ENCODE peak calls at places on chromosome 5, in five cellular contexts. One of them, this sample, is unnamed.

GRCh38 chr5:158590936-158591863 is 508.5 kb downstream of the EBF1 start:
- DNase-seq in left ventricle myocardium inferior: no peak
- DNase-seq in adipocyte: peak; percentile 74
- DNase-seq in cardiac fibroblast: peak; percentile 48
- DNase-seq in aorta: no peak
- DNase-seq in this sample: peak; percentile 49

GRCh38 chr5:20538341-20538740 is 550.3 kb upstream of the CDH18 start:
- DNase-seq in left ventricle myocardium inferior: no peak
- DNase-seq in adipocyte: no peak
- DNase-seq in cardiac fibroblast: no peak
- DNase-seq in aorta: no peak
- DNase-seq in this sample: no peak

GRCh38 chr5:179234563-179235135 is 110.6 kb downstream of the ADAMTS2 start:
- DNase-seq in left ventricle myocardium inferior: no peak
- DNase-seq in adipocyte: no peak
- DNase-seq in cardiac fibroblast: no peak
- DNase-seq in aorta: peak; percentile 54
- DNase-seq in this sample: no peak

GRCh38 chr5:116303340-116303739 is 218.5 kb downstream of the COMMD10 start:
- DNase-seq in left ventricle myocardium inferior: no peak
- DNase-seq in adipocyte: no peak
- DNase-seq in cardiac fibroblast: no peak
- DNase-seq in aorta: no peak
- DNase-seq in this sample: no peak

GRCh38 chr5:573976-574375 is 38.2 kb upstream of the CEP72 start:
- DNase-seq in left ventricle myocardium inferior: no peak
- DNase-seq in adipocyte: no peak
- DNase-seq in cardiac fibroblast: no peak
- DNase-seq in aorta: no peak
- DNase-seq in this sample: no peak

GRCh38 chr5:1538276-1538675 is 14.5 kb upstream of the LPCAT1 start:
- DNase-seq in left ventricle myocardium inferior: no peak
- DNase-seq in adipocyte: no peak
- DNase-seq in cardiac fibroblast: no peak
- DNase-seq in aorta: peak; percentile 59
- DNase-seq in this sample: no peak

GRCh38 chr5:39631948-39632347 is 207.2 kb upstream of the DAB2 start:
- DNase-seq in left ventricle myocardium inferior: no peak
- DNase-seq in adipocyte: peak; percentile 54
- DNase-seq in cardiac fibroblast: no peak
- DNase-seq in aorta: no peak
- DNase-seq in this sample: peak; percentile 41

GRCh38 chr5:112885001-112885400 is 23.9 kb downstream of the SRP19 start:
- DNase-seq in left ventricle myocardium inferior: peak; percentile 20
- DNase-seq in adipocyte: no peak
- DNase-seq in cardiac fibroblast: no peak
- DNase-seq in aorta: no peak
- DNase-seq in this sample: no peak

GRCh38 chr5:133483406-133484090 is 128.8 kb downstream of the FSTL4 start:
- DNase-seq in left ventricle myocardium inferior: peak; percentile 29
- DNase-seq in adipocyte: no peak
- DNase-seq in cardiac fibroblast: no peak
- DNase-seq in aorta: no peak
- DNase-seq in this sample: no peak

GRCh38 chr5:111735829-111736228 is 21.2 kb downstream of the NREP start:
- DNase-seq in left ventricle myocardium inferior: peak; percentile 39
- DNase-seq in adipocyte: peak; percentile 92
- DNase-seq in cardiac fibroblast: peak; percentile 96
- DNase-seq in aorta: no peak
- DNase-seq in this sample: peak; percentile 87

GRCh38 chr5:175464414-175465233 is 13.7 kb upstream of the SFXN1 start:
- DNase-seq in left ventricle myocardium inferior: no peak
- DNase-seq in adipocyte: peak; percentile 64
- DNase-seq in cardiac fibroblast: peak; percentile 55
- DNase-seq in aorta: no peak
- DNase-seq in this sample: no peak

GRCh38 chr5:94776167-94776566 is 157.7 kb downstream of the SLF1 start:
- DNase-seq in left ventricle myocardium inferior: no peak
- DNase-seq in adipocyte: peak; percentile 61
- DNase-seq in cardiac fibroblast: peak; percentile 10
- DNase-seq in aorta: no peak
- DNase-seq in this sample: peak; percentile 47

GRCh38 chr5:31237159-31237558 is 43.7 kb downstream of the CDH6 start:
- DNase-seq in left ventricle myocardium inferior: no peak
- DNase-seq in adipocyte: no peak
- DNase-seq in cardiac fibroblast: peak; percentile 26
- DNase-seq in aorta: no peak
- DNase-seq in this sample: peak; percentile 36

GRCh38 chr5:146620663-146621051 is 104.7 kb upstream of the GPR151 start:
- DNase-seq in left ventricle myocardium inferior: no peak
- DNase-seq in adipocyte: no peak
- DNase-seq in cardiac fibroblast: no peak
- DNase-seq in aorta: no peak
- DNase-seq in this sample: no peak

GRCh38 chr5:150196514-150196913 is 6.7 kb downstream of the SLC6A7 start:
- DNase-seq in left ventricle myocardium inferior: no peak
- DNase-seq in adipocyte: no peak
- DNase-seq in cardiac fibroblast: no peak
- DNase-seq in aorta: no peak
- DNase-seq in this sample: no peak

GRCh38 chr5:151340004-151340403 is 7.4 kb downstream of the SLC36A2 start:
- DNase-seq in left ventricle myocardium inferior: no peak
- DNase-seq in adipocyte: no peak
- DNase-seq in cardiac fibroblast: no peak
- DNase-seq in aorta: no peak
- DNase-seq in this sample: no peak

GRCh38 chr5:109454726-109455505 is 45.1 kb upstream of the PJA2 start:
- DNase-seq in left ventricle myocardium inferior: no peak
- DNase-seq in adipocyte: peak; percentile 27
- DNase-seq in cardiac fibroblast: peak; percentile 73
- DNase-seq in aorta: no peak
- DNase-seq in this sample: peak; percentile 82

GRCh38 chr5:176902102-176902814 is 3.1 kb upstream of the HK3 start:
- DNase-seq in left ventricle myocardium inferior: no peak
- DNase-seq in adipocyte: no peak
- DNase-seq in cardiac fibroblast: no peak
- DNase-seq in aorta: no peak
- DNase-seq in this sample: no peak

GRCh38 chr5:61167382-61167781 is 5.1 kb upstream of the SMIM15 start:
- DNase-seq in left ventricle myocardium inferior: no peak
- DNase-seq in adipocyte: peak; percentile 58
- DNase-seq in cardiac fibroblast: peak; percentile 71
- DNase-seq in aorta: no peak
- DNase-seq in this sample: peak; percentile 55

GRCh38 chr5:2746642-2747041 is 4.8 kb downstream of the IRX2 start:
- DNase-seq in left ventricle myocardium inferior: no peak
- DNase-seq in adipocyte: no peak
- DNase-seq in cardiac fibroblast: no peak
- DNase-seq in aorta: no peak
- DNase-seq in this sample: peak; percentile 77

GRCh38 chr5:60210810-60211209 is 317.3 kb upstream of the PDE4D start:
- DNase-seq in left ventricle myocardium inferior: no peak
- DNase-seq in adipocyte: no peak
- DNase-seq in cardiac fibroblast: no peak
- DNase-seq in aorta: no peak
- DNase-seq in this sample: no peak

GRCh38 chr5:169094586-169095409 is 206.1 kb downstream of the SLIT3 start:
- DNase-seq in left ventricle myocardium inferior: no peak
- DNase-seq in adipocyte: peak; percentile 59
- DNase-seq in cardiac fibroblast: peak; percentile 18
- DNase-seq in aorta: no peak
- DNase-seq in this sample: peak; percentile 90

GRCh38 chr5:88049737-88050136 is 218.9 kb downstream of the TMEM161B start:
- DNase-seq in left ventricle myocardium inferior: no peak
- DNase-seq in adipocyte: no peak
- DNase-seq in cardiac fibroblast: no peak
- DNase-seq in aorta: no peak
- DNase-seq in this sample: no peak

GRCh38 chr5:150036513-150036912 is 36.0 kb downstream of the HMGXB3 start:
- DNase-seq in left ventricle myocardium inferior: peak; percentile 35
- DNase-seq in adipocyte: peak; percentile 94
- DNase-seq in cardiac fibroblast: peak; percentile 98
- DNase-seq in aorta: no peak
- DNase-seq in this sample: peak; percentile 96

GRCh38 chr5:126385509-126385908 is 37.7 kb upstream of the GRAMD2B start:
- DNase-seq in left ventricle myocardium inferior: no peak
- DNase-seq in adipocyte: no peak
- DNase-seq in cardiac fibroblast: peak; percentile 39
- DNase-seq in aorta: no peak
- DNase-seq in this sample: peak; percentile 19

GRCh38 chr5:111635946-111636315 is 121.1 kb downstream of the NREP start:
- DNase-seq in left ventricle myocardium inferior: no peak
- DNase-seq in adipocyte: peak; percentile 91
- DNase-seq in cardiac fibroblast: peak; percentile 31
- DNase-seq in aorta: no peak
- DNase-seq in this sample: peak; percentile 85

DNA sequence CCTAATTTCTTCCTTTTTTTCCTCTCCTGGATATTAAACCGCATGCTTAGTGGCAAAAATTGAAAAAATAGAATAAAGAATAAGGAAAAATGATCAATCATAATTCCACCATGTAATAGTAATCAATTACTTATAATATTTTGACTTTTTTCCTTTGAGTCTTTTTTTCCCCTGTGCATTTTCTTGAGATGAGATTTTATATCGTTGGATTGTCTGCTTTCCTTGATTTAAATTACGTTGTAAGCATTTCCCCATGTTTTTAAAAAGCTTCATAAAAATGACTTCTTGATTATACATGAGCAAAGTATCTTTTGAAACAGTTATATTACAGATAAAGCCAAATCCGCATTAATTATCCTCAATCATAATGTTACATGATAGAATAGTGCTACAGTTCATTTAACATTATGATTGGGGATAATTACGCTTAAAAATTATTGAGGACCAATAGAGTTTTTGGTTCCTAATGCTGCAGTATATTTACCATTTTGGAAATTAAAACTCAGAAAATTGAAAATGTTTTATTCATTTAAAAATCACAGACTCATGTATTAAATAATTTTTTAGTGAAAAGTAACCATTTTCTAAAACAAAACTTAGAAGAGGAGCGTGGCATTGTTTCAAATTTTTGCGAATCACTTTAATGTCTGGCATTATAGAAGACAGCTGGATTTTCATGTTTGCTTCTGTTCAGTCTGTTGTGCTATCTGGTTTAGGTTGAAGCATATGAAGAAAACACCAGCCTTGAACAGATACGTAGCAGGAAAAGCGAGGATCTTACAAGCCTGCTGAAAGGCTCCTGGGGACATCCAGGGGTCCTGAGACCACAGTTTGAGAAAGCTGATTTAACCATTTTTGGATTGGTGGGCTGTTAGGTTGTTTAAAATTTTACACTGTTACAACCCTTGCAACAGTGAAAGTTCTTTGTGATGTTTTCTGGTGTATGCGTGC is 1.4 kb downstream of the ZFYVE16 start:
- DNase-seq in left ventricle myocardium inferior: no peak
- DNase-seq in adipocyte: peak; percentile 7
- DNase-seq in cardiac fibroblast: peak; percentile 22
- DNase-seq in aorta: no peak
- DNase-seq in this sample: peak; percentile 5
- H3K4me3 ChIP-seq in left ventricle myocardium inferior: peak overlapping the region; percentile 84
- H3K4me3 ChIP-seq in adipocyte: peak overlapping the region; percentile 87
- H3K4me3 ChIP-seq in cardiac fibroblast: peak overlapping the region; percentile 89
- H3K4me3 ChIP-seq in aorta: peak overlapping the region; percentile 73
- H3K4me3 ChIP-seq in this sample: peak overlapping the region; percentile 83

GRCh38 chr5:142918959-142919635 is 148.9 kb downstream of the ARHGAP26 start:
- DNase-seq in left ventricle myocardium inferior: no peak
- DNase-seq in adipocyte: no peak
- DNase-seq in cardiac fibroblast: no peak
- DNase-seq in aorta: no peak
- DNase-seq in this sample: no peak
- H3K4me3 ChIP-seq in left ventricle myocardium inferior: no peak overlapping the region
- H3K4me3 ChIP-seq in adipocyte: no peak overlapping the region
- H3K4me3 ChIP-seq in cardiac fibroblast: no peak overlapping the region
- H3K4me3 ChIP-seq in aorta: no peak overlapping the region
- H3K4me3 ChIP-seq in this sample: no peak overlapping the region

GRCh38 chr5:95824747-95825146 is 2.2 kb upstream of the GLRX start:
- DNase-seq in left ventricle myocardium inferior: no peak
- DNase-seq in adipocyte: no peak
- DNase-seq in cardiac fibroblast: no peak
- DNase-seq in aorta: no peak
- DNase-seq in this sample: no peak

GRCh38 chr5:95822038-95822407 is 503 bp downstream of the GLRX start:
- DNase-seq in left ventricle myocardium inferior: peak; percentile 69
- DNase-seq in adipocyte: peak; percentile 82
- DNase-seq in cardiac fibroblast: peak; percentile 81
- DNase-seq in aorta: peak; percentile 84
- DNase-seq in this sample: peak; percentile 61

GRCh38 chr5:95823738-95824609 is 1.4 kb upstream of the GLRX start:
- DNase-seq in left ventricle myocardium inferior: peak; percentile 50
- DNase-seq in adipocyte: peak; percentile 94
- DNase-seq in cardiac fibroblast: peak; percentile 98
- DNase-seq in aorta: peak; percentile 80
- DNase-seq in this sample: peak; percentile 95

GRCh38 chr5:95822408-95823240 is at the start of gene GLRX:
- DNase-seq in left ventricle myocardium inferior: peak; percentile 64
- DNase-seq in adipocyte: peak; percentile 89
- DNase-seq in cardiac fibroblast: peak; percentile 97
- DNase-seq in aorta: peak; percentile 80
- DNase-seq in this sample: peak; percentile 97

DNA sequence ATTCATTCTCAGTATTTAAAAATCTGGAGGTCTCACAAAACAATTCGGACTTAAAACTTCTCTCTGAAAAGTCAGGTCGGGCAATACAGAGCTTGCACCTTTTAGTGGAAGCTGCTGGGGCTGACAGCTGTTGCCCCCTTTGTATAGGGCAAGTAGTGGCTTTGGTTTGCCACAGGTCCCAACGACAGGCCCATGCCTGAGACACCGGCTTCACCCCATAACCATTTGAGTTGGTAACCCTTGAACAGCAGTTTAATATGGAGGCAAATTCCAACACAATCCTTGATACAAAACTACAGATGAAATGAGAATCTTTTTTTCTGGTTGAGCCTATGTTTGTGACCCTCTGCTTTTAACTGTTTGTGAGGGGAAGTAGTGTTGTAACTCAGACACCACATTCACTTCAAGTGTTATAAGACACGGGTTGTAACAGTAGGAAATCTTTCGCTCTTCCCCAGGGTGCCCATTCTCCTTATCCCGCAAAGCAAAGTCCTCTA is 763 bp upstream of the GLRX start:
- DNase-seq in left ventricle myocardium inferior: no peak
- DNase-seq in adipocyte: no peak
- DNase-seq in cardiac fibroblast: no peak
- DNase-seq in aorta: no peak
- DNase-seq in this sample: no peak
- H3K4me3 ChIP-seq in left ventricle myocardium inferior: peak overlapping the region; percentile 89
- H3K4me3 ChIP-seq in adipocyte: peak overlapping the region; percentile 93
- H3K4me3 ChIP-seq in cardiac fibroblast: peak overlapping the region; percentile 82
- H3K4me3 ChIP-seq in aorta: peak overlapping the region; percentile 99
- H3K4me3 ChIP-seq in this sample: peak overlapping the region; percentile 95

DNA sequence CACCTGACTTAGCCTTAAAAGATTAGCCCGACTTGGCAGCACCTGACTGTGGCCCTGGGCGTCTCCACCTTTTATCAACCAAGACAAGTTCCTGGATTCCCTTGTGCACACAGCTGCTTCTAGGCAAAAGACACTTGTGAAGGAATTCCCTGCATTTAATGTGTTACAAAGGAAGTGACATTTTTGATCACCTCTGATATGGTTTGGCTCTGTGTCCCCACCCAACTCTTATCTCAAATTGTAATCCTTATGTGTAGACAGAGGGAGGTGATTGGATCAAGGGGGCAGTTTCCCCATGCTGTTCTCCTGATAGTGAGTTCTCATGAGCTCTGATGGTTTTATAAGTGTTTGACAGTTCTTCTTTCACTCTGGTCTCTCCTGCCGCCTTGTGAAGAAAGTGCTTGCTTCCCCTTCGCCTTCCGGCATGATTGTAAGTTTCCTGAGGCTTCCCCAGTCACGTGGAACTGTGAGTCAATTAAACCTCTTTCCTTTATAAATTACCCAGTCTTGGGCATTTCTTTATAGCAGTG is 2.6 kb upstream of the CPEB4 start:
- DNase-seq in left ventricle myocardium inferior: no peak
- DNase-seq in adipocyte: no peak
- DNase-seq in cardiac fibroblast: no peak
- DNase-seq in aorta: no peak
- DNase-seq in this sample: no peak
- H3K4me3 ChIP-seq in left ventricle myocardium inferior: no peak overlapping the region
- H3K4me3 ChIP-seq in adipocyte: no peak overlapping the region
- H3K4me3 ChIP-seq in cardiac fibroblast: no peak overlapping the region
- H3K4me3 ChIP-seq in aorta: no peak overlapping the region
- H3K4me3 ChIP-seq in this sample: no peak overlapping the region